ENCODE peak calls at places on chromosomes 16 and 17, in five cellular contexts. One of them, this sample, is unnamed. For H3K9me3, the result is how much of the 10 kb centered on the place peaks cover.

GRCh38 chr16:19410435-19411153 is 7.1 kb upstream of the TMC5 start:
- DNase-seq in ascending aorta: no peak
- DNase-seq in esophagus muscularis mucosa: no peak
- DNase-seq in psoas muscle: peak
- DNase-seq in heart right ventricle: peak
- DNase-seq in this sample: no peak

GRCh38 chr17:15106540-15106939 is 158.6 kb downstream of the PMP22 start:
- DNase-seq in esophagus muscularis mucosa: no peak
- DNase-seq in heart right ventricle: no peak
- DNase-seq in ascending aorta: no peak
- DNase-seq in psoas muscle: no peak
- DNase-seq in this sample: no peak

GRCh38 chr17:8467527-8467926 is 31.8 kb downstream of the NDEL1 start:
- DNase-seq in psoas muscle: no peak
- DNase-seq in ascending aorta: no peak
- DNase-seq in esophagus muscularis mucosa: no peak
- DNase-seq in heart right ventricle: no peak
- DNase-seq in this sample: no peak

GRCh38 chr17:7782237-7782636 is 51.8 kb upstream of the KDM6B start:
- DNase-seq in esophagus muscularis mucosa: no peak
- DNase-seq in psoas muscle: no peak
- DNase-seq in heart right ventricle: no peak
- DNase-seq in ascending aorta: no peak
- DNase-seq in this sample: no peak

GRCh38 chr16:72024862-72025382 is 16.4 kb downstream of the DHODH start:
- DNase-seq in esophagus muscularis mucosa: no peak
- DNase-seq in heart right ventricle: no peak
- DNase-seq in ascending aorta: no peak
- DNase-seq in psoas muscle: no peak
- DNase-seq in this sample: no peak

GRCh38 chr17:69250641-69251040 is 22.0 kb upstream of the ABCA10 start:
- DNase-seq in ascending aorta: no peak
- DNase-seq in heart right ventricle: no peak
- DNase-seq in psoas muscle: no peak
- DNase-seq in esophagus muscularis mucosa: no peak
- DNase-seq in this sample: no peak

GRCh38 chr16:56349711-56350161 is 75.6 kb downstream of the AMFR start:
- DNase-seq in esophagus muscularis mucosa: no peak
- DNase-seq in heart right ventricle: no peak
- DNase-seq in ascending aorta: no peak
- DNase-seq in psoas muscle: peak
- DNase-seq in this sample: no peak

GRCh38 chr16:46404028-46404427 is 217.2 kb downstream of the SHCBP1 start:
- DNase-seq in ascending aorta: no peak
- DNase-seq in esophagus muscularis mucosa: no peak
- DNase-seq in heart right ventricle: no peak
- DNase-seq in psoas muscle: no peak
- DNase-seq in this sample: no peak

GRCh38 chr16:66740010-66740409 is 11.4 kb downstream of the DYNC1LI2 start:
- DNase-seq in ascending aorta: no peak
- DNase-seq in psoas muscle: no peak
- DNase-seq in esophagus muscularis mucosa: no peak
- DNase-seq in heart right ventricle: no peak
- DNase-seq in this sample: no peak

GRCh38 chr17:22441776-22442175 is 749.5 kb downstream of the KCNJ18 start:
- DNase-seq in ascending aorta: no peak
- DNase-seq in psoas muscle: no peak
- DNase-seq in heart right ventricle: no peak
- DNase-seq in esophagus muscularis mucosa: peak
- DNase-seq in this sample: no peak

GRCh38 chr16:30875881-30876791 is 17.7 kb downstream of the BCL7C start:
- DNase-seq in esophagus muscularis mucosa: no peak
- DNase-seq in heart right ventricle: no peak
- DNase-seq in ascending aorta: no peak
- DNase-seq in psoas muscle: no peak
- DNase-seq in this sample: no peak

GRCh38 chr16:27243725-27244362 is 24.7 kb downstream of the NSMCE1 start:
- DNase-seq in esophagus muscularis mucosa: no peak
- DNase-seq in ascending aorta: peak
- DNase-seq in psoas muscle: no peak
- DNase-seq in heart right ventricle: no peak
- DNase-seq in this sample: peak

GRCh38 chr16:74107795-74108610 is 188.6 kb upstream of the PSMD7 start:
- DNase-seq in esophagus muscularis mucosa: no peak
- DNase-seq in heart right ventricle: no peak
- DNase-seq in psoas muscle: no peak
- DNase-seq in ascending aorta: no peak
- DNase-seq in this sample: peak

GRCh38 chr16:1876468-1876867 is 4.5 kb upstream of the MEIOB start:
- DNase-seq in ascending aorta: no peak
- DNase-seq in psoas muscle: peak
- DNase-seq in esophagus muscularis mucosa: no peak
- DNase-seq in heart right ventricle: no peak
- DNase-seq in this sample: no peak

GRCh38 chr17:53127331-53127730 is 695.4 kb upstream of the KIF2B start:
- DNase-seq in psoas muscle: no peak
- DNase-seq in heart right ventricle: no peak
- DNase-seq in esophagus muscularis mucosa: no peak
- DNase-seq in ascending aorta: no peak
- DNase-seq in this sample: no peak

GRCh38 chr16:87432330-87432915 is 40.3 kb downstream of the MAP1LC3B start:
- DNase-seq in esophagus muscularis mucosa: no peak
- DNase-seq in ascending aorta: no peak
- DNase-seq in psoas muscle: no peak
- DNase-seq in heart right ventricle: no peak
- DNase-seq in this sample: peak

GRCh38 chr17:71349908-71350600 is 770.8 kb upstream of the SOX9 start:
- DNase-seq in esophagus muscularis mucosa: no peak
- DNase-seq in heart right ventricle: no peak
- DNase-seq in ascending aorta: no peak
- DNase-seq in psoas muscle: no peak
- DNase-seq in this sample: no peak

GRCh38 chr17:10631048-10631700 is 25.9 kb downstream of the MYH3 start:
- DNase-seq in psoas muscle: no peak
- DNase-seq in heart right ventricle: no peak
- DNase-seq in ascending aorta: no peak
- DNase-seq in esophagus muscularis mucosa: no peak
- DNase-seq in this sample: peak

GRCh38 chr16:9195301-9195700 is 103.9 kb downstream of the HAPSTR1 start:
- DNase-seq in ascending aorta: no peak
- DNase-seq in esophagus muscularis mucosa: no peak
- DNase-seq in heart right ventricle: no peak
- DNase-seq in psoas muscle: no peak
- DNase-seq in this sample: no peak

GRCh38 chr16:10226672-10227306 is 44.6 kb upstream of the GRIN2A start:
- DNase-seq in ascending aorta: no peak
- DNase-seq in heart right ventricle: no peak
- DNase-seq in psoas muscle: no peak
- DNase-seq in esophagus muscularis mucosa: no peak
- DNase-seq in this sample: no peak

GRCh38 chr16:85928411-85928820 is 29.5 kb downstream of the IRF8 start:
- DNase-seq in psoas muscle: peak
- DNase-seq in heart right ventricle: no peak
- DNase-seq in esophagus muscularis mucosa: no peak
- DNase-seq in ascending aorta: peak
- DNase-seq in this sample: peak

GRCh38 chr16:77961811-77962210 is 60.5 kb upstream of the CLEC3A start:
- DNase-seq in esophagus muscularis mucosa: no peak
- DNase-seq in heart right ventricle: no peak
- DNase-seq in ascending aorta: no peak
- DNase-seq in psoas muscle: no peak
- DNase-seq in this sample: no peak

GRCh38 chr17:74262601-74263000 is 11.4 kb upstream of the DNAI2 start:
- DNase-seq in ascending aorta: no peak
- DNase-seq in esophagus muscularis mucosa: no peak
- DNase-seq in psoas muscle: no peak
- DNase-seq in heart right ventricle: no peak
- DNase-seq in this sample: no peak

GRCh38 chr16:31477220-31478216 is 5.4 kb upstream of the SLC5A2 start:
- DNase-seq in ascending aorta: no peak
- DNase-seq in esophagus muscularis mucosa: no peak
- DNase-seq in psoas muscle: peak
- DNase-seq in heart right ventricle: no peak
- DNase-seq in this sample: peak

GRCh38 chr16:83433201-83433600 is 374.6 kb upstream of the HSBP1 start:
- DNase-seq in ascending aorta: no peak
- DNase-seq in psoas muscle: no peak
- DNase-seq in esophagus muscularis mucosa: no peak
- DNase-seq in heart right ventricle: no peak
- DNase-seq in this sample: no peak

GRCh38 chr17:7327056-7327455 is 2.1 kb downstream of the NEURL4 start:
- DNase-seq in heart right ventricle: no peak
- DNase-seq in psoas muscle: no peak
- DNase-seq in esophagus muscularis mucosa: no peak
- DNase-seq in ascending aorta: no peak
- DNase-seq in this sample: no peak

GRCh38 chr17:48241131-48241591 is 133.6 kb downstream of the SNX11 start:
- DNase-seq in heart right ventricle: peak
- DNase-seq in ascending aorta: no peak
- DNase-seq in esophagus muscularis mucosa: no peak
- DNase-seq in psoas muscle: peak
- DNase-seq in this sample: peak

GRCh38 chr17:73052923-73053322 is 39.6 kb downstream of the SLC39A11 start:
- DNase-seq in psoas muscle: no peak
- DNase-seq in ascending aorta: no peak
- DNase-seq in heart right ventricle: no peak
- DNase-seq in esophagus muscularis mucosa: no peak
- DNase-seq in this sample: no peak

GRCh38 chr16:60646631-60647030 is 1389.6 kb downstream of the CDH8 start:
- DNase-seq in esophagus muscularis mucosa: no peak
- DNase-seq in ascending aorta: no peak
- DNase-seq in psoas muscle: no peak
- DNase-seq in heart right ventricle: no peak
- DNase-seq in this sample: no peak

GRCh38 chr16:60645541-60645940 is 1390.7 kb downstream of the CDH8 start:
- DNase-seq in psoas muscle: no peak
- DNase-seq in heart right ventricle: no peak
- DNase-seq in ascending aorta: no peak
- DNase-seq in esophagus muscularis mucosa: no peak
- DNase-seq in this sample: no peak

GRCh38 chr16:60642956-60643355 is 1393.3 kb downstream of the CDH8 start:
- DNase-seq in ascending aorta: no peak
- DNase-seq in esophagus muscularis mucosa: no peak
- DNase-seq in psoas muscle: no peak
- DNase-seq in heart right ventricle: no peak
- DNase-seq in this sample: no peak

GRCh38 chr16:60651351-60651750 is 1384.9 kb downstream of the CDH8 start:
- DNase-seq in heart right ventricle: no peak
- DNase-seq in ascending aorta: no peak
- DNase-seq in psoas muscle: no peak
- DNase-seq in esophagus muscularis mucosa: no peak
- DNase-seq in this sample: no peak

DNA sequence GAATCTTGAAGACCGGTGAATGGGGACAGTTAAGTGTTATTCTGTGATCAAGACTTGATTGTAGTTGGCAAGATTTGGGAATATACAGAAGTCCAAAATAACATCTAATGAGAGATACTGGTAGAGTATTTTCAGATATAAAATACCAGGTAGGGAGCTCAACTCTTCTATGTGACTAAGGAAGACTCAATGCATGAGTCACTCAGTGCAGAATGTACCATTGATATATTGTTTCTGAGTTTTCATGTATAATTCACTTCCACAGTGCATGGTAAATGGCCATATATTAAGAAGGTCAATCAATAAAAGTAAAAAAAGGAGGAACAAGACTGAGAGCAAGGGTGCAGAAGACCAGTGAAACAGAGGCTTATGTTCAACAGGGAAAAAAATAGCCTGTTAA is 1388.0 kb downstream of the CDH8 start:
- DNase-seq in heart right ventricle: no peak
- DNase-seq in psoas muscle: no peak
- DNase-seq in esophagus muscularis mucosa: no peak
- DNase-seq in ascending aorta: no peak
- DNase-seq in this sample: no peak
- H3K9me3 ChIP-seq in heart right ventricle: under half
- H3K9me3 ChIP-seq in psoas muscle: under half
- H3K9me3 ChIP-seq in esophagus muscularis mucosa: under half
- H3K9me3 ChIP-seq in ascending aorta: under half
- H3K9me3 ChIP-seq in this sample: under half

GRCh38 chr16:17259751-17260270 is 210.9 kb downstream of the XYLT1 start:
- DNase-seq in esophagus muscularis mucosa: no peak
- DNase-seq in ascending aorta: no peak
- DNase-seq in psoas muscle: no peak
- DNase-seq in heart right ventricle: no peak
- DNase-seq in this sample: no peak
- H3K27ac ChIP-seq in esophagus muscularis mucosa: no peak
- H3K27ac ChIP-seq in ascending aorta: no peak
- H3K27ac ChIP-seq in psoas muscle: no peak
- H3K27ac ChIP-seq in heart right ventricle: no peak
- H3K27ac ChIP-seq in this sample: no peak

DNA sequence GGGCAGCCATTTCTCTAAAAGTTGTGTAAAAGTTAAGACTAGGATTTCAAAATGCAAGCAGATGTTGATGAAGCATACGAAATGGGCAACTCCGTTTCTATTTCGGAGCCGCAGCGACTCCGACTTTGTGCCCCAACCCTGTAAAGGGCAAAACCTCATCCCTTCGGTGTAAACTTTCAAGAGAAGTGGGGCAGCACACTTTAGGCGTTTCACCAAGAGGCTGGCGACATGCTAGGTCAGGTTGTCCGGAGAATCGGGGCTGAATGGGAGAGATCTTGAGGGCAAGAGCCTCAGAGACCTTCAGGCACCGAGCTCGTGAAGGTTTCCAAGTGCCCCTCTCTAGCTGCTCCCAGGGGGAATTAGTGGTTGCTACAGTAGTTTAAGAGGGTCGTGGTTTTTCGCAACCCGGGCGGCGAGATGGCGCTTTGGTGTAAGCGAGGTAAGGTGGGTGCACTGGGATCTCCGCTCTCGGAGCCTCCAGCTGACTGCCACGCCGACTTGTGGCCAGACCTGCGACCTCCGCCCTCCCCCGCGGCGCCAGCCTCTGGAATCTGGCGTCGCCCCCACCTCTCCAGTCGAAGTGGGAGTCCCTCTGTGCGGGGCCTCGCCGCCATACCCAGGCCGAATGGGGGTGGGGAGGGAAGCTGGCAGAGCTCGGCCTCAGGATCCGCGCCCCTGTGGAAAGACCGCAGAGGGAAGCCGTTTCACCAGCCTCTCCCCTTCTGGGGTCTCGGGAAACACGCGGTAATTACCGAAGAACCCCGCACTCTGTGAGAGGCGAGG is 979 bp upstream of the HEXIM2 start:
- DNase-seq in esophagus muscularis mucosa: no peak
- DNase-seq in heart right ventricle: peak
- DNase-seq in ascending aorta: peak
- DNase-seq in psoas muscle: peak
- DNase-seq in this sample: peak
- TF ChIP-seq CTCF in esophagus muscularis mucosa: peak
- TF ChIP-seq CTCF in heart right ventricle: no peak
- TF ChIP-seq CTCF in ascending aorta: peak
- TF ChIP-seq CTCF in psoas muscle: peak
- TF ChIP-seq CTCF in this sample: no peak

DNA sequence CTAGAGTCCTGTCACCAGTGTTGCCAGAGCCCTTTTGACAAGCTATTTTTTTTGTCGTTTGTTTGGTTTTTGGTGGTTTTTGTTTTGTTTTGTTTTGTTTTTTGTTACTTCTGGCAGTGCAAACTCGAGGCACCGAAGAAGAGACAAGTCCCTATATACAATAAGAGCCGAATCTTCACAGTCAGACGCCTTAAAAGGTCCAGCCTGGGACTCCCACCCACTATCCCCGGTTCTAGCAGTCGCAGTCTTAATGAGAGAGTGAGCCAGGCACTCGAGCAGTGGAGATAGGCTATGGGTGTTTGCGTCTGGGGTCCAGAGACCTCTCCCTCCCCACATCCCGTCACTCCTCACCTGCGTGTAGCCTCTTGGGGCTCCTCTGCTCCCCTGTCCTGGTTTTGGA is 1.9 kb downstream of the OR1F1 start:
- DNase-seq in ascending aorta: no peak
- DNase-seq in psoas muscle: no peak
- DNase-seq in heart right ventricle: no peak
- DNase-seq in esophagus muscularis mucosa: no peak
- DNase-seq in this sample: no peak
- H3K9me3 ChIP-seq in ascending aorta: under half
- H3K9me3 ChIP-seq in psoas muscle: under half
- H3K9me3 ChIP-seq in heart right ventricle: under half
- H3K9me3 ChIP-seq in esophagus muscularis mucosa: under half
- H3K9me3 ChIP-seq in this sample: under half